ENCODE peak calls at places on chromosomes 3 and 15, in six cellular contexts. V is HFFc6, H is lower leg skin, L is epithelial cell of esophagus, R is Peyer's patch, W is chondrocyte. M is an unnamed sample.

GRCh38 chr3:171574556-171575240 is 114.5 kb upstream of the TNIK start:
- DNase-seq in L (no peak), R (no peak), V (no peak), H (no peak), W (no peak), M (no peak)

GRCh38 chr3:50885491-50885890 is 210.8 kb downstream of the DOCK3 start:
- DNase-seq in W (no peak), R (no peak), L (peak; percentile 3), V (no peak), H (no peak), M (no peak)

GRCh38 chr3:43345877-43346276 is 59.5 kb downstream of the SNRK start:
- DNase-seq in V (peak; percentile 72), H (no peak), W (no peak), L (no peak), R (no peak), M (no peak)

GRCh38 chr3:104437131-104437750 is 929.5 kb upstream of the ALCAM start:
- DNase-seq in V (peak; percentile 39), L (peak; percentile 55), W (no peak), R (no peak), H (no peak), M (no peak)

GRCh38 chr3:98994128-98994762 is 92.8 kb upstream of the DCBLD2 start:
- DNase-seq in W (no peak), R (no peak), H (no peak), V (peak; percentile 73), L (peak; percentile 65), M (no peak)

GRCh38 chr3:28745436-28745835 is 396.8 kb upstream of the AZI2 start:
- DNase-seq in V (no peak), H (no peak), R (no peak), W (no peak), L (peak; percentile 57), M (no peak)

GRCh38 chr3:14479591-14479990 is 60.6 kb downstream of the GRIP2 start:
- DNase-seq in H (no peak), L (no peak), V (no peak), R (peak; percentile 28), W (peak; percentile 50), M (no peak)

GRCh38 chr3:184795493-184796198 is 16.3 kb upstream of the VPS8 start:
- DNase-seq in L (no peak), R (no peak), H (no peak), V (no peak), W (no peak), M (no peak)

GRCh38 chr3:142934128-142934896 is 29.2 kb downstream of the PAQR9 start:
- DNase-seq in V (no peak), W (no peak), H (no peak), R (no peak), L (no peak), M (no peak)

GRCh38 chr3:66898155-66898554 is 100.0 kb upstream of the KBTBD8 start:
- DNase-seq in H (no peak), R (no peak), L (no peak), V (no peak), W (no peak), M (no peak)

GRCh38 chr15:42811435-42811834 is 74.5 kb upstream of the CDAN1 start:
- DNase-seq in V (no peak), W (no peak), H (no peak), L (no peak), R (no peak), M (no peak)
- TF ChIP-seq CTCF in V (no peak), W (no peak), H (no peak), L (no peak), R (no peak), M (no peak)

GRCh38 chr3:125054436-125055164 is 1.2 kb downstream of the HEG1 start:
- DNase-seq in R (no peak), V (peak; percentile 66), W (no peak), L (no peak), H (no peak), M (no peak)
- TF ChIP-seq CTCF in R (peak; percentile 39), V (peak; percentile 43), W (peak; percentile 70), L (no peak), H (no peak), M (no peak)

DNA sequence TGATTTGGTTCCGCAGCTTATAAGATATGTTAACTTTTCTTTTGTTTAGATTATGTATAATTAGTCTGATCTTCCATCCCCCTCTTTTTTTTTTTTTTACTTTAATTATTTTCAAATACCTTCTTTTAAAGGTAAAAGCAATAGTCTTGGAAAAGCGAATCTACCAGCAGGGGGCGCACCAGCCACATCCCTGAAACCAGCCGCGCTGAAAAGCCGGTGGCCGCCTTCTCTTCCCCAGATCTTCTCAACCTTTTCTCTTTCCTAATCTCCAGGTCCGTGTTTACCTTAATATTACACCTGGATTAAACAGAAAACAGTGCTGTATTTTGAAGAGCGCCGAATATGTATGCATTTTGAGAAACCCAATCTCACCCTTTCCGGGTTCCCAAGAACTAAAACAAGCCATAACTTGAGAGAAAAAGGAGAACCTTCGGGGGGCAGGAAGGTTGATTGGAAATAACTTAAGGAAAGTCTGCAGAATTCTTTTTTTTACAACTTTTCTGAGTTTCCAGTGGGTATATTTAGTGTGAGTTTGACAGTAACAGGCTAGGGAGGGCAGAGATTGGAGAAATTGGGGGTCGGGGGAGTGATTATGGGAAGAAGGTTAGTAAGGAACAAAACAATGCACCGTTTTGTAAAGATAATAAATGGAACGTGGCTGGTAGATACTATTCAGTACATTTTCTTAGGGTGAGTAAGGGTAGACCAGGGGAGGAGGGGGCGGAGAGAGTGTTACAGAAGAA is 2.0 kb upstream of the SOX2 start:
- DNase-seq in H (peak; percentile 64), V (peak; percentile 40), W (no peak), L (peak; percentile 79), R (peak; percentile 74), M (no peak)
- TF ChIP-seq CTCF in H (no peak), V (peak; percentile 98), W (peak; percentile 99), L (peak; percentile 72), R (peak; percentile 54), M (peak; percentile 95)

DNA sequence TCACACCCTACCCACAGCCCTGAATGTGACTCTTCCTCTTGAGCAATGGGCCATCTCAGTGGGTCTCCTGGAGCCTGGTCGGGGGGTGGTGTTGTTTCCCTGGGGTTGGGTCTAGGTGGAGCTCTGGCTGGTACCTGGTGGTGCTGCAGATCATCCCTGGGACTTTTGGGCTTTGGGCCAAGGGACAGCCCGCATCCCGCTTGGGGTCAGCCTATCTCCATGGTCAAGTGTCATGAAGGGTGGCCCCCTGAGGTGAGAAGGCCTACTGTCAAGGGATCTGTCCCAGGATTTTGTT is 202.0 kb downstream of the UBE3A start:
- DNase-seq in R (no peak), L (no peak), H (no peak), V (no peak), W (peak; percentile 57), M (peak; percentile 22)
- TF ChIP-seq CTCF in R (no peak), L (no peak), H (no peak), V (no peak), W (no peak), M (no peak)